ENCODE peak calls at places on chromosomes 13 and 19, in four cellular contexts. L, D, U and Y are unnamed samples. For H3K9me3, the result is how much of the 10 kb centered on the place peaks cover.

GRCh38 chr13:48595330-48596127 is 58.2 kb upstream of the CYSLTR2 start:
- DNase-seq in L (no peak), D (peak), U (peak), Y (peak)

GRCh38 chr13:98396071-98396710 is 180.7 kb downstream of the STK24 start:
- DNase-seq in L (no peak), D (no peak), U (no peak), Y (no peak)

GRCh38 chr19:45779231-45780145 is 2.8 kb downstream of the DMPK start:
- DNase-seq in L (peak), D (peak), U (peak), Y (no peak)

GRCh38 chr13:83057119-83057518 is 825.2 kb downstream of the SLITRK1 start:
- DNase-seq in L (no peak), D (no peak), U (no peak), Y (no peak)

GRCh38 chr19:10830941-10831779 is 4.9 kb downstream of the TMED1 start:
- DNase-seq in L (no peak), D (no peak), U (no peak), Y (no peak)

GRCh38 chr19:31408460-31409124 is 59.4 kb upstream of the TSHZ3 start:
- DNase-seq in L (no peak), D (peak), U (no peak), Y (peak)

GRCh38 chr19:18464646-18465045 is 26.7 kb upstream of the ISYNA1 start:
- DNase-seq in L (no peak), D (peak), U (no peak), Y (peak)

GRCh38 chr13:49649244-49649962 is 21.1 kb downstream of the ARL11 start:
- DNase-seq in L (no peak), D (no peak), U (no peak), Y (no peak)

GRCh38 chr13:65977525-65977924 is 1252.6 kb downstream of the PCDH9 start:
- DNase-seq in L (no peak), D (no peak), U (no peak), Y (no peak)

GRCh38 chr19:752652-753517 is 2.0 kb downstream of the MISP start:
- DNase-seq in L (no peak), D (peak), U (no peak), Y (peak)

GRCh38 chr13:112836940-112837339 is 132.1 kb upstream of the MCF2L start:
- DNase-seq in L (no peak), D (no peak), U (no peak), Y (no peak)

GRCh38 chr13:49374585-49375290 is 69.1 kb downstream of the CAB39L start:
- DNase-seq in L (no peak), D (no peak), U (no peak), Y (peak)

GRCh38 chr13:51770681-51771417 is 33.1 kb downstream of the DHRS12 start:
- DNase-seq in L (no peak), D (peak), U (no peak), Y (no peak)

GRCh38 chr13:51770160-51770559 is 33.8 kb downstream of the DHRS12 start:
- DNase-seq in L (no peak), D (peak), U (no peak), Y (no peak)

GRCh38 chr13:51768378-51768921 is 35.5 kb downstream of the DHRS12 start:
- DNase-seq in L (peak), D (no peak), U (no peak), Y (no peak)

GRCh38 chr13:51768976-51769375 is 35.0 kb downstream of the DHRS12 start:
- DNase-seq in L (no peak), D (no peak), U (no peak), Y (no peak)

GRCh38 chr13:51769455-51770127 is 34.4 kb downstream of the DHRS12 start:
- DNase-seq in L (no peak), D (peak), U (no peak), Y (no peak)
- H3K27ac ChIP-seq in L (no peak), D (peak), U (no peak), Y (no peak)

DNA sequence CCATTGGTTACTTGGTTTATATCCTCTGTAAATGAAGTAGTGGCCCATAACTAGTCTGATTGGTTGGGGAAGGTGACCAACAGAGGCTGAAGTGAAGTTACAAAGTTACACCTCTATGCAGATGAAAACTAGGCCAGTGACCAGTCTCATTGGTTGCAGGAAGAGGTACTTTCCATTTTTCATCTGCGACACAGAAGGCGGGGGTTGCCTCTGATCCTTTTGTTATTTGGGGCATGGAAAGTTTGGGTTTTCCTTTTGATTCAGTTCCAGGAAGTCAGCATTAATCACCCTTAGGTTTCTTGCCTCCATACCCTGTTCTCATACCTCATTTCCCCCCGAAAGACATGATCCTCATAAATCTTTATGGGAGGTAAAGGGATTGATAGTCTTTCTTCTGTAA is 20.2 kb downstream of the ZNF544 start:
- DNase-seq in L (no peak), D (no peak), U (no peak), Y (no peak)
- H3K9me3 ChIP-seq in L (half or more), D (under half), U (half or more), Y (half or more)

GRCh38 chr19:8243146-8243545 is 34.0 kb downstream of the CERS4 start:
- DNase-seq in L (no peak), D (no peak), U (no peak), Y (no peak)
- H3K27ac ChIP-seq in L (no peak), D (no peak), U (no peak), Y (no peak)

GRCh38 chr19:58203814-58204475 is 21.1 kb downstream of the ZNF274 start:
- DNase-seq in L (no peak), D (no peak), U (no peak), Y (no peak)
- H3K9me3 ChIP-seq in L (half or more), D (under half), U (half or more), Y (half or more)

DNA sequence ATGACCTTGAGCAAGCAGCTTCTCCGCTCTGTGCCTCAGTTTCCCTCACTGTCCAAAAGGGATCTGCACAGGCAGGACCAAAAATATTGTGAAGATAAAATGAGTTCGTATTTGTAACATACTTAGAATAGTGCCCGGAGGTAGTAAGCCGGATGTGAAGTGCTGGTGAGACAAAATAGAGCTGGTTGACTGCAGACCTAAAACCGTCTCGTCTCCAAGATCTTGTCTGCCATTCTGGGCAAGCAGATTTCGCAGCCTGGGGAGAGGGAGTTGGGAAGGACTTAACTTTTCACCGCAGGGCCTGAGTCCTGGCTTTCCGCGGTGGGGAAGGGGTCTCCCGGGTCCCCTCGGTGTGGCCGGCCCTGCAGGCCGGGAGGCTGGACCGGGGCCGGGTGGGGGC is 8.2 kb upstream of the BBC3 start:
- DNase-seq in L (no peak), D (no peak), U (peak), Y (no peak)
- H3K27ac ChIP-seq in L (no peak), D (no peak), U (no peak), Y (no peak)

GRCh38 chr19:53034054-53034453 is 10.5 kb upstream of the ERVV-2 start:
- DNase-seq in L (no peak), D (no peak), U (no peak), Y (no peak)
- H3K9me3 ChIP-seq in L (under half), D (under half), U (under half), Y (under half)

GRCh38 chr19:17243340-17243853 is 2.3 kb downstream of the NR2F6 start:
- DNase-seq in L (no peak), D (peak), U (no peak), Y (no peak)
- H3K27ac ChIP-seq in L (no peak), D (peak), U (no peak), Y (no peak)

GRCh38 chr19:28485300-28485699 is 727.7 kb downstream of the UQCRFS1 start:
- DNase-seq in L (no peak), D (peak), U (no peak), Y (no peak)
- H3K9me3 ChIP-seq in L (under half), D (under half), U (under half), Y (half or more)

DNA sequence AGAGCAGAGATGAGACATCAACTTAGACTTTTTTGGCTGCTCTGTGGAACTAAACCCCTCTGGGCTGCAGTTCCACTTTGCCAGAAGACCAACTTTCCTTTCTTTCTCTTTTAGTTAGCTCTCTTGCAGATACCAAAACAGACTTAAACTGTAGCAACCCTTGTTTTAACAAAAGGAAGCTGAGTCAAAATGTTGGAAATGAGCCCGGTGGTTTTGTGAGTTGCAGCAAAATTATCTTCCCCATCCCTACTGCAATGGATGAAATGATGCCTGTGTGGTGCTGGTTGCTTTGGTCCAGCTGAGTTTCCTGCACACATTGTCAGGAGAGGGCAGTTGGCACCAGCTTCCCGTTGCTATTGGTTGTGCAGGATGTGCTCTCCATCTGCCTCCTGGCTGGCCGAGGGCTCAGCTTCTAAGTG is 115.3 kb downstream of the LRCH1 start:
- DNase-seq in L (no peak), D (peak), U (peak), Y (peak)
- H3K27ac ChIP-seq in L (no peak), D (peak), U (peak), Y (peak)